ENCODE peak calls at places on chromosomes 3 and 15, in ten cellular contexts. I, T, U, J, S, H, C, E, W and Z are unnamed samples.

GRCh38 chr3:38264779-38265178 is 833 bp upstream of the SLC22A13 start:
- DNase-seq in I (no peak), U (no peak), T (no peak), H (no peak), W (no peak), S (no peak), E (no peak), J (no peak), C (no peak), Z (no peak)

GRCh38 chr15:60052796-60053195 is 48.7 kb downstream of the FOXB1 start:
- DNase-seq in I (no peak), C (no peak), W (no peak), J (no peak), E (no peak), H (no peak), S (no peak), T (no peak), U (no peak), Z (no peak)

GRCh38 chr3:183959214-183959613 is 58.5 kb downstream of the ABCC5 start:
- DNase-seq in C (peak; percentile 39), W (no peak), I (no peak), E (no peak), H (no peak), U (no peak), J (no peak), T (no peak), S (no peak), Z (no peak)

GRCh38 chr3:171837698-171838097 is 5.5 kb upstream of the TMEM212 start:
- DNase-seq in W (no peak), J (no peak), S (no peak), U (no peak), I (no peak), C (no peak), H (no peak), T (no peak), E (no peak), Z (no peak)

GRCh38 chr15:61517776-61518175 is 288.7 kb upstream of the RORA start:
- DNase-seq in E (no peak), C (no peak), S (no peak), I (no peak), H (no peak), W (no peak), U (no peak), J (peak; percentile 8), T (no peak), Z (no peak)

GRCh38 chr3:152968388-152969024 is 133.6 kb downstream of the P2RY1 start:
- DNase-seq in J (peak; percentile 44), T (no peak), S (peak; percentile 87), W (no peak), E (no peak), U (no peak), C (no peak), H (no peak), I (no peak), Z (no peak)

GRCh38 chr3:40240921-40241320 is 68.6 kb upstream of the EIF1B start:
- DNase-seq in S (no peak), W (no peak), J (no peak), I (no peak), T (no peak), U (no peak), H (no peak), E (no peak), C (no peak), Z (no peak)

GRCh38 chr3:67646586-67647234 is 7.7 kb downstream of the SUCLG2 start:
- DNase-seq in J (peak; percentile 64), W (no peak), S (no peak), I (no peak), H (no peak), E (no peak), U (no peak), C (no peak), T (no peak), Z (no peak)

GRCh38 chr3:169260296-169260695 is 403.2 kb downstream of the MECOM start:
- DNase-seq in J (peak; percentile 22), H (no peak), W (no peak), T (no peak), C (no peak), S (no peak), I (no peak), U (no peak), E (no peak), Z (no peak)

GRCh38 chr15:48374472-48374871 is 43.2 kb downstream of the DUT start:
- DNase-seq in H (no peak), I (no peak), C (no peak), S (no peak), J (peak; percentile 83), T (no peak), E (no peak), U (no peak), W (no peak), Z (no peak)

GRCh38 chr3:9932843-9933560 is 632 bp upstream of the CRELD1 start:
- DNase-seq in E (peak; percentile 93), H (peak; percentile 89), C (peak; percentile 92), I (peak; percentile 80), W (peak; percentile 84), S (peak; percentile 91), T (peak; percentile 53), U (peak; percentile 80), J (peak; percentile 85), Z (peak; percentile 40)

GRCh38 chr3:60298141-60298540 is 953.1 kb downstream of the FHIT start:
- DNase-seq in T (no peak), S (no peak), H (no peak), W (no peak), E (no peak), U (no peak), C (no peak), I (no peak), J (no peak), Z (no peak)

GRCh38 chr3:60303160-60303559 is 948.1 kb downstream of the FHIT start:
- DNase-seq in C (no peak), E (no peak), U (no peak), I (no peak), W (no peak), S (peak; percentile 57), J (peak; percentile 77), H (no peak), T (no peak), Z (no peak)

GRCh38 chr3:60304103-60304502 is 947.1 kb downstream of the FHIT start:
- DNase-seq in E (no peak), C (no peak), J (peak; percentile 65), U (no peak), H (no peak), T (no peak), I (no peak), W (no peak), S (peak; percentile 39), Z (no peak)

DNA sequence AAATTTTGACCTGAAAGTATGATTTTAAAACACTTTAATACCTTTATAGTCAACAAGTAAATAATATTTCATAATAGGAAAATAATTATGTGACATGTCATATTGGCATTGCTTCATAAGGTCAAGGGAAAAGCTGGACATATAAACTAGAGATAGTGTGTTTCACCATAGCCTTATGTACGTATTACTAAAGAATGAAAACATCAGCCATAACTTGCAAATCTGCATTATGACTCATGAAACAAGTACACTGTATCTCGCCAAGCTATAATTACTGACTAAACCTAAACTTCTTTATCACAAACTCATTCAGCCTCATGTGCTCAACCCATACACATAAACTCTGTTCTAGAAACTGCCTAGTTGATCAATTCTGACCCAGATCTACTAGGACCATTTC is 950.1 kb downstream of the FHIT start:
- DNase-seq in E (no peak), S (peak; percentile 89), W (no peak), C (peak; percentile 11), U (no peak), J (peak; percentile 80), T (no peak), H (no peak), I (no peak), Z (no peak)
- H3K4me1 ChIP-seq in E (no peaks in the 10 kb centered on the region), S (peaks cover 44% of the 10 kb centered on the region), W (no peaks in the 10 kb centered on the region), C (no peaks in the 10 kb centered on the region), U (no peaks in the 10 kb centered on the region), J (peaks cover 2% of the 10 kb centered on the region), T (no peaks in the 10 kb centered on the region), H (no peaks in the 10 kb centered on the region), I (peaks cover 9% of the 10 kb centered on the region), Z (no peaks in the 10 kb centered on the region)

GRCh38 chr3:138397983-138398382 is 36.4 kb upstream of the ESYT3 start:
- DNase-seq in E (no peak), W (no peak), I (no peak), U (no peak), S (no peak), C (no peak), J (no peak), T (no peak), H (no peak), Z (no peak)

GRCh38 chr3:138394156-138394555 is 40.3 kb upstream of the ESYT3 start:
- DNase-seq in U (no peak), T (no peak), I (no peak), E (no peak), W (no peak), H (no peak), C (no peak), S (no peak), J (no peak), Z (no peak)

GRCh38 chr3:138395865-138396751 is 38.3 kb upstream of the ESYT3 start:
- DNase-seq in S (no peak), U (peak; percentile 57), E (no peak), H (no peak), T (no peak), C (no peak), J (no peak), W (no peak), I (peak; percentile 54), Z (no peak)

GRCh38 chr3:138398791-138399575 is 35.4 kb upstream of the ESYT3 start:
- DNase-seq in E (no peak), T (no peak), J (peak; percentile 11), H (no peak), W (no peak), S (no peak), U (no peak), I (no peak), C (no peak), Z (no peak)

GRCh38 chr3:138396752-138397410 is 37.5 kb upstream of the ESYT3 start:
- DNase-seq in S (no peak), C (no peak), T (no peak), H (no peak), J (no peak), E (no peak), W (no peak), I (no peak), U (no peak), Z (no peak)
- H3K27ac ChIP-seq in S (no peak overlapping the region), C (no peak overlapping the region), T (no peak overlapping the region), H (no peak overlapping the region), J (no peak overlapping the region), E (peak overlapping the region; percentile 2), W (peak overlapping the region; percentile 58), I (peak overlapping the region; percentile 76), U (peak overlapping the region; percentile 71), Z (no peak overlapping the region)

GRCh38 chr3:123695731-123696640 is 111.1 kb upstream of the HACD2 start:
- DNase-seq in S (no peak), E (no peak), H (no peak), T (no peak), C (no peak), U (no peak), W (no peak), J (peak; percentile 16), I (no peak), Z (no peak)
- H3K4me1 ChIP-seq in S (peaks cover 25% of the 10 kb centered on the region), E (peaks cover 19% of the 10 kb centered on the region), H (no peaks in the 10 kb centered on the region), T (peaks cover 26% of the 10 kb centered on the region), C (peaks cover 33% of the 10 kb centered on the region), U (peaks cover 45% of the 10 kb centered on the region), W (no peaks in the 10 kb centered on the region), J (peaks cover 46% of the 10 kb centered on the region), I (peaks cover 62% of the 10 kb centered on the region), Z (no peaks in the 10 kb centered on the region)

DNA sequence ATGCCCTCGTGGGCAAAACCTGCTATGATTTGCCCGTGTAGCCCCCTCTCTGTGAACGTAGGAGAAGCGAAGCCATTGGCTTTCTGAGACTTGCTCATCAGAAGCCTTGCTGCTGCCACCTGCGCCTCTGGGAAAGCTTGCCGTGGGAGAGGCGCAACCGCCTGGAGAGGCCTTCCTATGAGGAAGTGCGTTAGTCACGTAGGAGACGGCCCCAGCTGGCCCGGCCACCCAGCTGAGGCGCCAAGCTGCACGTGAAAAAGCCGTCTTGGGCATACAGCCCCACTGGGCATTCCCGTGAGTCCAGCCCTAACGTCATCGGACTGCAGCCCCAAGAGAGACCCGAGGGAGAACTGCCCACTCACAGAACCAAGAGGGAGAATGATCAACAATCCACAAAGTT is 49.1 kb upstream of the TJP1 start:
- DNase-seq in U (peak; percentile 47), W (no peak), T (peak; percentile 28), S (no peak), I (peak; percentile 65), E (peak; percentile 82), J (no peak), H (peak; percentile 72), C (no peak), Z (no peak)
- H3K27ac ChIP-seq in U (peak overlapping the region; percentile 73), W (peak overlapping the region; percentile 83), T (peak overlapping the region; percentile 75), S (no peak overlapping the region), I (peak overlapping the region; percentile 82), E (peak overlapping the region; percentile 97), J (no peak overlapping the region), H (no peak overlapping the region), C (no peak overlapping the region), Z (peak overlapping the region; percentile 37)